ENCODE peak calls at places on chromosomes 5 and 9, in seven cellular contexts. I is effector memory CD4-positive, alpha-beta T cell; G is activated CD4-positive, alpha-beta T cell treated with anti-CD3 and anti-CD28 coated beads, Interleukin-2, amount 50 U/mL, for 48 hours; Q is WERI-Rb-1; R is fibroblast of mammary gland; E is activated CD8-positive, alpha-beta T cell treated with anti-CD3 and anti-CD28 coated beads, Interleukin-2, amount 10 ng/mL, durations not matched to agents 7 days and 5 days; V is AG08395. M is an unnamed sample.

GRCh38 chr5:175876107-175876506 is 4.7 kb downstream of the CPLX2 start:
- DNase-seq in R (no peak), E (no peak), G (no peak), Q (no peak), I (no peak), V (no peak), M (no peak)

GRCh38 chr5:168734657-168735344 is 155.6 kb upstream of the PANK3 start:
- DNase-seq in G (peak), R (peak), Q (no peak), V (peak), E (no peak), I (no peak), M (peak)

GRCh38 chr5:113939959-113940358 is 421.9 kb upstream of the KCNN2 start:
- DNase-seq in E (no peak), I (no peak), V (no peak), G (no peak), Q (no peak), R (no peak), M (no peak)

GRCh38 chr9:130846487-130847305 is 11.6 kb downstream of the ABL1 start:
- DNase-seq in R (peak), G (no peak), I (no peak), E (no peak), V (peak), Q (no peak), M (peak)

GRCh38 chr9:27468450-27469110 is 55.5 kb upstream of the IFNK start:
- DNase-seq in I (no peak), G (no peak), R (no peak), V (no peak), Q (no peak), E (no peak), M (peak)

GRCh38 chr9:115146581-115147021 is 28.6 kb upstream of the TNC start:
- DNase-seq in Q (no peak), G (no peak), I (no peak), R (peak), E (no peak), V (peak), M (peak)

GRCh38 chr9:14097215-14097614 is 216.7 kb downstream of the NFIB start:
- DNase-seq in Q (no peak), G (no peak), E (no peak), I (no peak), R (peak), V (no peak), M (peak)

GRCh38 chr5:146394486-146394885 is 52.6 kb upstream of the TCERG1 start:
- DNase-seq in Q (no peak), V (no peak), R (no peak), I (no peak), G (no peak), E (no peak), M (no peak)

GRCh38 chr5:149961186-149961685 is 678 bp downstream of the SLC26A2 start:
- DNase-seq in V (no peak), Q (no peak), R (no peak), I (no peak), E (no peak), G (no peak), M (no peak)

GRCh38 chr9:14312721-14313377 is 1.1 kb downstream of the NFIB start:
- DNase-seq in Q (no peak), G (no peak), I (no peak), R (no peak), V (no peak), E (no peak), M (peak)

GRCh38 chr5:163978897-163979296 is 473.5 kb downstream of the MAT2B start:
- DNase-seq in V (no peak), I (no peak), R (no peak), E (no peak), G (no peak), Q (no peak), M (no peak)

GRCh38 chr9:84357235-84357634 is 16.7 kb upstream of the SLC28A3 start:
- DNase-seq in I (no peak), R (peak), G (no peak), Q (no peak), E (no peak), V (no peak), M (peak)